ENCODE peak calls at places on chromosomes 16 and 17, in eight cellular contexts. V is MM.1S, C is right lobe of liver, Q is cardiac fibroblast, U is esophagus muscularis mucosa, K is A549, D is aorta, X is testis. O is an unnamed sample.

GRCh38 chr16:11949527-11949926 is 7.7 kb upstream of the NPIPB2 start:
- DNase-seq in K (peak), D (no peak), C (no peak), V (peak), Q (peak), U (no peak), X (peak), O (peak)

GRCh38 chr17:27651411-27652345 is 20.7 kb downstream of the LGALS9 start:
- DNase-seq in K (no peak), Q (peak), C (peak), D (peak), U (no peak), X (peak), V (peak), O (peak)

GRCh38 chr17:2814049-2814448 is 17.8 kb downstream of the RAP1GAP2 start:
- DNase-seq in X (no peak), Q (no peak), V (peak), C (no peak), D (no peak), K (no peak), U (no peak), O (no peak)

GRCh38 chr17:40563371-40564052 is 1.8 kb downstream of the CCR7 start:
- DNase-seq in U (peak), C (no peak), K (no peak), Q (no peak), D (peak), X (no peak), V (no peak), O (no peak)

GRCh38 chr17:27577124-27577761 is 53.7 kb upstream of the LGALS9 start:
- DNase-seq in Q (peak), U (no peak), V (no peak), K (no peak), X (peak), C (no peak), D (no peak), O (no peak)

GRCh38 chr17:44170135-44170498 is 387 bp upstream of the ASB16 start:
- DNase-seq in V (no peak), Q (no peak), K (no peak), C (no peak), U (no peak), X (no peak), D (no peak), O (no peak)

GRCh38 chr16:5321925-5322324 is 224.3 kb upstream of the EEF2KMT start:
- DNase-seq in U (no peak), X (no peak), Q (peak), D (no peak), V (no peak), C (no peak), K (no peak), O (no peak)

GRCh38 chr17:16444258-16444886 is 29.0 kb downstream of the TRPV2 start:
- DNase-seq in X (no peak), D (no peak), K (no peak), V (no peak), U (no peak), C (no peak), Q (no peak), O (peak)

GRCh38 chr17:20987511-20987910 is 55.3 kb downstream of the USP22 start:
- DNase-seq in U (no peak), D (peak), K (no peak), Q (no peak), C (no peak), X (no peak), V (no peak), O (no peak)

GRCh38 chr17:67833946-67834631 is 8.8 kb downstream of the BPTF start:
- DNase-seq in C (no peak), Q (no peak), K (no peak), V (no peak), U (no peak), D (no peak), X (no peak), O (no peak)

GRCh38 chr16:68065716-68066305 is 19.4 kb upstream of the NFATC3 start:
- DNase-seq in Q (peak), C (peak), V (no peak), K (no peak), D (no peak), U (no peak), X (no peak), O (no peak)

GRCh38 chr16:21554795-21555585 is 44.4 kb upstream of the METTL9 start:
- DNase-seq in D (peak), V (peak), U (peak), C (peak), X (peak), Q (peak), K (peak), O (peak)
- H3K4me3 ChIP-seq in D (no peak), V (peak), U (peak), C (no peak), X (peak), Q (no peak), K (no peak), O (no peak)

DNA sequence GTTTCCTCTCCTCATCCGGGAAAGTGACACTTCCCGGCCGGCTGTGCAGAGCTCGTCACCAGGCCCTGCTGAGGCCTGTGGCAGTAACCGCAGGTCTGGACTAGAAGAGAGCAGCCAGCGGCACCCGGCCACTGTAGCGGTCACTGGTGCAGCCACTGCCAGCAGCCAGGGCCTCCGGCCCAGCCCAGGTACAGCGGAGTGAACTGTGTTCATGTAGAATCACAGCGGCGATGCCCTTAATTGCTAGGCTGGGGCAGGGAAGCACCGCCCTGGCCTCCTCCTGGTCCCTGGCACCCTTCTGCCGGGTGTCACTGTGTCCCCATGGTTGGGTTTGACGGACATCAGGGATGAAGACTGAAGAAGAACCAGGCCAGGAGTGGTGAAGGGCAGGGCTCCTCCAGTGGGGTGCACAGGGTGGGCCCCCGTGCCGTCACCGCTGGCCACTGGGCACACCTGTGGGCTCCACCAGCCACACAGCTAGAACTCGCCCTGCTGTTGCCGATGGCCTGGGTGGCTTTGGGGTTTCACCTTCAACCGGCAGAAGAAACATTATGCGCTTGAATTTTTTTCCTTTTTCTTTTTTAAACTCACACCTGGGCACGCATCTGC is 165.2 kb upstream of the CHMP6 start:
- DNase-seq in K (no peak), D (peak), X (no peak), C (peak), V (no peak), Q (no peak), U (no peak), O (no peak)
- H3K4me3 ChIP-seq in K (no peak), D (no peak), X (no peak), C (no peak), V (no peak), Q (no peak), U (no peak), O (no peak)

GRCh38 chr17:71505981-71506380 is 614.8 kb upstream of the SOX9 start:
- DNase-seq in Q (no peak), C (no peak), D (no peak), U (no peak), V (no peak), K (no peak), X (no peak), O (no peak)
- H3K4me3 ChIP-seq in Q (no peak), C (no peak), D (no peak), U (no peak), V (no peak), K (no peak), X (no peak), O (no peak)

GRCh38 chr17:18187816-18188761 is 4.5 kb downstream of the ALKBH5 start:
- DNase-seq in X (no peak), V (no peak), D (peak), K (no peak), C (no peak), Q (peak), U (no peak), O (no peak)

GRCh38 chr17:18185391-18185790 is 1.8 kb downstream of the ALKBH5 start:
- DNase-seq in D (no peak), K (no peak), X (no peak), Q (peak), C (no peak), V (no peak), U (no peak), O (peak)

GRCh38 chr17:18186271-18186982 is 2.8 kb downstream of the ALKBH5 start:
- DNase-seq in V (no peak), K (no peak), C (no peak), U (no peak), D (no peak), X (no peak), Q (peak), O (no peak)

GRCh38 chr17:18185832-18186231 is 2.2 kb downstream of the ALKBH5 start:
- DNase-seq in Q (peak), D (no peak), V (no peak), U (no peak), X (no peak), C (no peak), K (no peak), O (no peak)

GRCh38 chr17:18187226-18187625 is 3.6 kb downstream of the ALKBH5 start:
- DNase-seq in X (no peak), C (no peak), V (no peak), D (no peak), U (no peak), Q (peak), K (no peak), O (peak)
- H3K4me3 ChIP-seq in X (peak), C (peak), V (peak), D (peak), U (peak), Q (peak), K (peak), O (peak)

DNA sequence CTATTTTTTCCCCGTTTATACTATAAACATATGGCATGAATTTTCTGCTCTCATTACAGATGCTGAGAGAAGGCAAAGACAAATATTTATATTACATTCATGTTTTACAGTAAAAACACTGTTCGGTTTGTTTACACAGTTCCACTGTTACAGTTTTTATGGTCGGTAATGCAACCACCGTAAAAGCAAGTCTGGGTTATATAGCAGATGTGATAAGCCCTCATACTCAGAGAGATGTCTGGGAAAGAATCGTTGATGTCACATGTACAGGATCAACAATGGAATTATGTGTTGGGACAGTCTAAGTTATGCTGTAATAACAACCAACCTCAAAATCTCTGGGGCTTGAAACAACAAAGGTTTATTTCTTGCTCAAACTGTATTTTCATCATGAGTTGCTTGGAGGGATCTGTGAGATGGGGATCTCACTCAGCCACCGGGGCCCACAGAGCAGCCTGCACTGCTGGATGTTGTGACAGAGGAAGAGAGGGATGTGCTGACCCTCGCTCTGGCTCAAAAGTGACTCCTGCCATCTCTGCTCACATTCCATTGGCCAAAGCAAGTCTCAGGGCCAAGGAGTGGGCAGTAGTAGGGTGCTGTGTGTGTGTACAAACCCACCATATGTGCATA is 85.2 kb downstream of the WWOX start:
- DNase-seq in D (no peak), X (no peak), U (no peak), Q (peak), C (no peak), V (no peak), K (no peak), O (no peak)
- H3K4me3 ChIP-seq in D (peak), X (no peak), U (peak), Q (no peak), C (no peak), V (no peak), K (no peak), O (no peak)

GRCh38 chr17:78265121-78265520 is 33.7 kb downstream of the TMEM235 start:
- DNase-seq in D (peak), U (no peak), C (no peak), V (no peak), X (no peak), Q (no peak), K (no peak), O (no peak)

GRCh38 chr17:78263063-78263735 is 31.8 kb downstream of the TMEM235 start:
- DNase-seq in U (no peak), Q (no peak), C (peak), K (no peak), D (peak), X (no peak), V (no peak), O (no peak)

GRCh38 chr17:78266231-78266631 is 34.8 kb downstream of the TMEM235 start:
- DNase-seq in Q (no peak), U (no peak), V (no peak), C (no peak), D (peak), K (no peak), X (no peak), O (no peak)

GRCh38 chr17:78266771-78267170 is 35.3 kb downstream of the TMEM235 start:
- DNase-seq in X (no peak), Q (no peak), V (no peak), C (no peak), U (no peak), D (peak), K (no peak), O (no peak)

GRCh38 chr17:78263736-78264340 is 32.4 kb downstream of the TMEM235 start:
- DNase-seq in Q (no peak), V (no peak), X (no peak), K (no peak), D (peak), U (no peak), C (no peak), O (no peak)
- H3K4me3 ChIP-seq in Q (no peak), V (no peak), X (no peak), K (no peak), D (no peak), U (no peak), C (no peak), O (no peak)

DNA sequence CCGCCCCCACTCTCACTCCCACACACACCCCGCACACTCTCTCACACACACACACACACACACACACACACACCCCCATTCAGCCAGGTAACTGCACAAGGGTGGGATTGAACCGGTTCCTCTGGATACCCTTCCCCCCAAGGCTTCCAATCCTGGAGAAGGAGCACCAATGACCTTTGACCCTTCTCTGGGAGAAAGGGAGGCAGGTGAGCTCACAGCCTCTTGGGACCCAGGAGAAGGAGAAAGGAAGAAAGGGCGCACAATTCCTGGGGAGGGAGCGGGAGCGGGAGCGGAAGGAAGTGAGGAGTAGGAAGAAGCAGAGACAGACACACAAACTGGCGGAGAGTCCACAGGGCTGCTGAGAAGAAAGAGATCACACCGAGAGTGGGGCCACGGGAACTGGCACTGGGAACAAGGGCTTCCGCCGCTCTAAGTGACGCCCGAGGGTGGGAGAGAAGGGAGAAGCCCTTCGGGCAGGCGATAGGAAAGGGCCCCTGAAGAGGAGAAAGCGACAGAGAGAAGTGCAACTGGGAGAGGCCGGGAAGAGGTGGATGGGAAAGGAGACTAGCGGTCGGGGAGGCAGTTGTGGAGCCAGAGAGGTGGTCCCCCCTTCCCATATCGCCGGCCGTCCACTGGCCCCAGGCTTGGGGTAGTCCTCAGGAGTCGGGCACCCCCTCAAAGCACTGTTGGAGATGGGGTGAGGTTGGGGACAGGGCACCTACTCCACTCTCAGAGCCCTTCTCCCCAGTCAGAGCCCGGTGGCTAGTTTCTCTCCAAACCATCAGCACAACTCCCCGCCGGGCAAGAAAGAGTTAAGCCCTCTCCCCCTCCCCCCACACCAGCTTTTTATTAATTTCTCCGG is 1.3 kb downstream of the SAMD14 start:
- DNase-seq in D (no peak), K (no peak), Q (peak), X (no peak), V (no peak), U (no peak), C (no peak), O (peak)
- H3K4me3 ChIP-seq in D (no peak), K (peak), Q (peak), X (peak), V (no peak), U (peak), C (peak), O (peak)

O was measured in HAP-1.